ENCODE peak calls at places on chromosomes 12 and 14, in four cellular contexts. A, Q, S and W are unnamed samples.

GRCh38 chr12:56657416-56658379 is 11.9 kb upstream of the ATP5F1B start:
- DNase-seq in S (no peak), Q (no peak), A (no peak), W (no peak)

GRCh38 chr12:30043151-30043550 is 259.4 kb upstream of the TMTC1 start:
- DNase-seq in Q (no peak), S (no peak), A (no peak), W (no peak)

GRCh38 chr14:61511558-61511924 is 183.8 kb upstream of the HIF1A start:
- DNase-seq in A (no peak), Q (no peak), S (no peak), W (no peak)

GRCh38 chr14:90795744-90796143 is 20.5 kb downstream of the TTC7B start:
- DNase-seq in A (peak), Q (no peak), S (no peak), W (peak)

GRCh38 chr12:48998497-48999353 is 450 bp downstream of the DDN start:
- DNase-seq in Q (peak), S (no peak), A (peak), W (peak)

GRCh38 chr12:31749024-31749704 is 20.3 kb upstream of the AMN1 start:
- DNase-seq in A (peak), S (no peak), Q (peak), W (peak)

GRCh38 chr14:104191409-104191997 is 53.1 kb downstream of the KIF26A start:
- DNase-seq in Q (no peak), S (no peak), A (no peak), W (no peak)

GRCh38 chr12:11941601-11942360 is 129.0 kb upstream of the BCL2L14 start:
- DNase-seq in Q (no peak), A (peak), S (no peak), W (no peak)

GRCh38 chr14:75184039-75184438 is 7.6 kb upstream of the TMED10 start:
- DNase-seq in Q (no peak), S (no peak), A (no peak), W (no peak)

GRCh38 chr12:69985656-69986055 is 160.6 kb downstream of the MYRFL start:
- DNase-seq in Q (peak), S (no peak), A (no peak), W (no peak)

GRCh38 chr12:47184813-47185212 is 105.1 kb upstream of the AMIGO2 start:
- DNase-seq in S (no peak), A (no peak), Q (no peak), W (no peak)

GRCh38 chr14:74211945-74212580 is 27.2 kb upstream of the VSX2 start:
- DNase-seq in Q (no peak), A (no peak), S (no peak), W (no peak)

GRCh38 chr14:68786491-68787234 is 6.2 kb downstream of the ZFP36L1 start:
- DNase-seq in A (peak), Q (no peak), S (no peak), W (peak)

GRCh38 chr14:65132855-65133254 is 30.5 kb upstream of the MAX start:
- DNase-seq in A (no peak), S (no peak), Q (no peak), W (no peak)

GRCh38 chr14:96805906-96806305 is 8.7 kb downstream of the VRK1 start:
- DNase-seq in A (no peak), S (no peak), Q (no peak), W (no peak)

GRCh38 chr14:34682787-34683321 is 31.5 kb downstream of the CFL2 start:
- DNase-seq in S (no peak), Q (no peak), A (no peak), W (peak)

GRCh38 chr12:25788707-25789106 is 169.8 kb upstream of the RASSF8 start:
- DNase-seq in S (no peak), A (no peak), Q (no peak), W (no peak)

GRCh38 chr14:95143813-95144620 is 13.3 kb downstream of the DICER1 start:
- DNase-seq in Q (no peak), S (no peak), A (peak), W (no peak)

GRCh38 chr12:120361506-120362208 is 7.3 kb downstream of the MSI1 start:
- DNase-seq in S (peak), Q (peak), A (peak), W (peak)

GRCh38 chr14:54338696-54339317 is 58.0 kb upstream of the CDKN3 start:
- DNase-seq in S (no peak), Q (no peak), A (peak), W (peak)

GRCh38 chr14:90423166-90423565 is 26.3 kb downstream of the CALM1 start:
- DNase-seq in Q (no peak), S (no peak), A (no peak), W (no peak)

GRCh38 chr12:105721051-105721825 is 390.7 kb downstream of the C12orf75 start:
- DNase-seq in S (no peak), A (no peak), Q (no peak), W (no peak)

GRCh38 chr12:103012884-103013283 is 55.4 kb downstream of the ASCL1 start:
- DNase-seq in Q (peak), A (no peak), S (peak), W (no peak)

GRCh38 chr12:122048156-122048555 is 26.5 kb downstream of the BCL7A start:
- DNase-seq in A (peak), S (no peak), Q (no peak), W (peak)

GRCh38 chr12:20096430-20096829 is 271.9 kb upstream of the PDE3A start:
- DNase-seq in A (peak), Q (no peak), S (no peak), W (peak)

GRCh38 chr12:99093166-99093565 is 448.1 kb downstream of the APAF1 start:
- DNase-seq in A (no peak), S (no peak), Q (no peak), W (no peak)

GRCh38 chr12:54384591-54385041 is at the start of gene ZNF385A:
- DNase-seq in S (no peak), A (no peak), Q (no peak), W (peak)

GRCh38 chr12:43937947-43938346 is 102.1 kb downstream of the TMEM117 start:
- DNase-seq in S (no peak), Q (peak), A (peak), W (no peak)

GRCh38 chr12:122023339-122024131 is 1.9 kb downstream of the BCL7A start:
- DNase-seq in S (no peak), A (peak), Q (peak), W (peak)

GRCh38 chr14:99722741-99723140 is 38.6 kb downstream of the CYP46A1 start:
- DNase-seq in A (no peak), Q (peak), S (no peak), W (no peak)

GRCh38 chr12:122839907-122840554 is 4.8 kb downstream of the HIP1R start:
- DNase-seq in A (no peak), Q (no peak), S (no peak), W (no peak)

GRCh38 chr14:26394114-26394855 is 203.5 kb downstream of the NOVA1 start:
- DNase-seq in S (peak), A (peak), Q (peak), W (peak)

GRCh38 chr14:104101651-104102281 is 16.3 kb downstream of the ASPG start:
- DNase-seq in A (no peak), S (no peak), Q (no peak), W (no peak)

GRCh38 chr12:120529641-120530314 is 820 bp upstream of the COQ5 start:
- DNase-seq in A (peak), S (peak), Q (peak), W (peak)

GRCh38 chr14:102825307-102826095 is 48.3 kb downstream of the TRAF3 start:
- DNase-seq in A (no peak), Q (no peak), S (no peak), W (no peak)

GRCh38 chr12:6638305-6638704 is 2.5 kb upstream of the LPAR5 start:
- DNase-seq in A (no peak), S (no peak), Q (no peak), W (no peak)

GRCh38 chr12:7108042-7108927 is 729 bp downstream of the C1RL start:
- DNase-seq in A (peak), S (peak), Q (peak), W (peak)

GRCh38 chr12:15629108-15629507 is 160.1 kb downstream of the EPS8 start:
- DNase-seq in Q (no peak), S (peak), A (peak), W (peak)

GRCh38 chr12:82858534-82858917 is 171.8 kb downstream of the TMTC2 start:
- DNase-seq in Q (no peak), S (no peak), A (no peak), W (no peak)

DNA sequence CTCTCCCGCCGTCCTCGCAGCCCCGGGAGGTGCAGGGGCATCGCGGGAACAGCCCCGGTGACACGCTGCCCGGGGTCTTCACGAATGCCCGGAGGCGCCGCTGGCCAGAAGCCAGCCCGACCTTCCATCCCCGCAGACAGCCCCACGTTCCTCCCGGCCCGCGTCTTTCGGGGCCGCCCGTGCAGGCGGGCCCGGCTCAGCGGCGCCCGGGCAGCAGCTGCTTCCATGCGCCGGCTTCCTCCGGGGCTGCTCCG is 801 bp upstream of the TEDC1 start:
- DNase-seq in S (no peak), Q (no peak), A (no peak), W (no peak)
- H3K14ac ChIP-seq in S (peak), Q (peak), A (no peak), W (peak)

GRCh38 chr14:62710811-62711210 is 334.4 kb downstream of the KCNH5 start:
- DNase-seq in S (no peak), A (no peak), Q (no peak), W (no peak)
- H3K14ac ChIP-seq in S (no peak), A (no peak), Q (no peak), W (no peak)

GRCh38 chr12:117188961-117189724 is 1.1 kb downstream of the FBXO21 start:
- DNase-seq in S (peak), A (peak), Q (no peak), W (peak)

GRCh38 chr12:117192057-117192456 is 1.8 kb upstream of the FBXO21 start:
- DNase-seq in Q (peak), S (no peak), A (no peak), W (no peak)

GRCh38 chr12:117188121-117188665 is 2.1 kb downstream of the FBXO21 start:
- DNase-seq in S (no peak), Q (no peak), A (no peak), W (peak)

GRCh38 chr12:117189725-117190209 is 503 bp downstream of the FBXO21 start:
- DNase-seq in Q (no peak), A (peak), S (peak), W (peak)

GRCh38 chr12:117190210-117190781 is at the start of gene FBXO21:
- DNase-seq in S (peak), A (peak), Q (peak), W (peak)
- H3K14ac ChIP-seq in S (peak), A (peak), Q (peak), W (no peak)

GRCh38 chr14:22838631-22839041 is 2.3 kb downstream of the MMP14 start:
- DNase-seq in Q (no peak), S (no peak), A (peak), W (peak)

GRCh38 chr14:22839159-22839779 is 2.9 kb downstream of the MMP14 start:
- DNase-seq in A (peak), Q (no peak), S (no peak), W (peak)

GRCh38 chr14:22837059-22837749 is 819 bp downstream of the MMP14 start:
- DNase-seq in S (no peak), Q (no peak), A (peak), W (peak)

GRCh38 chr14:22836301-22837058 is at the start of gene MMP14:
- DNase-seq in S (no peak), A (peak), Q (peak), W (peak)

GRCh38 chr14:22837750-22838538 is 1.6 kb downstream of the MMP14 start:
- DNase-seq in S (no peak), Q (no peak), A (peak), W (peak)
- H3K14ac ChIP-seq in S (no peak), Q (peak), A (peak), W (peak)

DNA sequence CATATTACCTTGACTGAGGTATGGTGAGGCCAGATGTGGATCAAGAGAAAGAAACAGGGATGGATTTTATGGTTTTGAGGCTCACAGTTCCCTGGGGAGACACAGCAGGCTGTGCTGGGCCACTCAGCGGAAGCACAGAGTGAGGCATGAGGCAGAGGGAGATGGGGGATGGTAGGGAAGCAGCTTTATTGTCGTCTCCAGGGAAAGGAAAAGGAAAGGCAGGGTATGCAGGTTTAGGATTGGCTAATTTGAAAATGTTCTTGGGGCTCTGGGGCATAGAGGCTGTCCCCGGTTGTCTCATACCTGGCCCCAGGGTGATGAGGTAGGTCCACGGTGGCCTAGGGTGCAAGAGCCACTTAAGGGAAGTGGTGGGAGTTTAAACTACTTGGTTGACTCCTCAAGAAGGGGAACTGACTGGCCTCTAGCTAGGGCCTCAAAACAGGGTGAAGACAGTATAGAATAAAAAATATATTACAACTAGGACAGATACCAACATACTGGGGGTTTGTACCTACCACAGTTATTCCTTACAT is 322.8 kb downstream of the RGS6 start:
- DNase-seq in Q (no peak), A (no peak), S (no peak), W (no peak)
- H3K14ac ChIP-seq in Q (no peak), A (no peak), S (no peak), W (no peak)

GRCh38 chr14:50531595-50532501 is 521 bp downstream of the MAP4K5 start:
- DNase-seq in Q (peak), S (peak), A (peak), W (peak)
- H3K14ac ChIP-seq in Q (peak), S (peak), A (peak), W (peak)

DNA sequence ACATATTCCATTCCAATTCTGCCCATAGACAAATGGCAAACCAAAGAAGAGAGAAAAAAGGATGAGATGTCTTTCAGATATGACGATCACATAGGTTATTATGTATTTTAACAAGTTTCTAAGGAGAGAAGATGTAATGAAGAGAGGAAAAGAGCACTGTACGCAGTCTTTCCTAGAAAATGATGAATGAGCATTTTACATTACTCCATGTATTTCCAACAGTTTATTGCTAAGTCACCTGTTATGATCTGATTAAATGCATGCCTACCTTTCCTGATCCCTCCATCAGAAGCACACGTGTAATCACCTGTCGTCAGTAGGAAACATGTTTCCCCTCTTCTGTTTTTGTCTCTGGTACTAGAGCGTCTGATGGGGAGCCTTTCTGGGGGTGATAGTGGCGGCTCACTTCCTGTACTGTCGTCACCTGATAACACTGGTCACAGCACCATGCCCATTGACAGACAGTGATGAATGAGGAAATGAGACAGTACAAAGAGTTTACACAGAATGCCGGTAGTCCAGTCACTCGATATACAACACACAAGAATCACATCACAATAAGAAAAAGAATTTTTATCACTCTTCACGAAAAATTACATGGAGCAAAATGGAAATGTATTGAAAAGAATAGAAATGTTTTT is 161.6 kb downstream of the KCNC2 start:
- DNase-seq in A (no peak), S (no peak), Q (no peak), W (no peak)
- H3K14ac ChIP-seq in A (no peak), S (no peak), Q (no peak), W (no peak)

GRCh38 chr12:124940143-124940392 is 25.6 kb upstream of the UBC start:
- DNase-seq in Q (no peak), S (no peak), A (no peak), W (no peak)

GRCh38 chr12:124939428-124940142 is 25.1 kb upstream of the UBC start:
- DNase-seq in Q (peak), S (peak), A (peak), W (peak)

GRCh38 chr12:124940393-124941169 is 26.1 kb upstream of the UBC start:
- DNase-seq in S (peak), Q (peak), A (peak), W (peak)

GRCh38 chr12:124938066-124938465 is 23.6 kb upstream of the UBC start:
- DNase-seq in S (no peak), A (no peak), Q (no peak), W (no peak)

GRCh38 chr12:124938606-124939427 is 24.4 kb upstream of the UBC start:
- DNase-seq in Q (peak), A (peak), S (no peak), W (peak)
- H3K14ac ChIP-seq in Q (peak), A (peak), S (no peak), W (no peak)

GRCh38 chr12:111085100-111085499 is 164.7 kb upstream of the MYL2 start:
- DNase-seq in A (no peak), S (no peak), Q (no peak), W (no peak)
- H3K14ac ChIP-seq in A (no peak), S (no peak), Q (no peak), W (no peak)

GRCh38 chr12:88793091-88793490 is 212.8 kb upstream of the KITLG start:
- DNase-seq in A (peak), S (no peak), Q (no peak), W (no peak)

GRCh38 chr12:88790231-88790630 is 210.0 kb upstream of the KITLG start:
- DNase-seq in S (no peak), A (no peak), Q (no peak), W (no peak)
- H3K14ac ChIP-seq in S (no peak), A (no peak), Q (no peak), W (no peak)